ENCODE peak calls at places on chromosomes 16 and 17, in five cellular contexts. Z, P, F, R and T are unnamed samples.
A peak's percentile ranks its signal among the peaks of the same experiment; 100 is the strongest.

GRCh38 chr17:58691701-58692238 is at the start of gene TEX14:
- DNase-seq in P (peak; percentile 29), Z (no peak), R (no peak), F (no peak), T (no peak)

GRCh38 chr16:3625911-3626732 is 14.7 kb upstream of the SLX4 start:
- DNase-seq in F (no peak), P (no peak), R (no peak), Z (no peak), T (no peak)

GRCh38 chr17:48439875-48440505 is 10.0 kb upstream of the SKAP1 start:
- DNase-seq in R (no peak), Z (no peak), P (peak; percentile 56), F (no peak), T (no peak)

GRCh38 chr17:57557793-57558681 is 187.1 kb downstream of the CCDC182 start:
- DNase-seq in F (no peak), R (no peak), P (no peak), Z (no peak), T (no peak)

GRCh38 chr17:64499805-64500486 is 3.1 kb upstream of the POLG2 start:
- DNase-seq in P (no peak), Z (no peak), R (no peak), F (no peak), T (no peak)

GRCh38 chr17:27552467-27552779 is 78.6 kb upstream of the LGALS9 start:
- DNase-seq in R (peak; percentile 45), Z (no peak), F (no peak), P (no peak), T (no peak)

GRCh38 chr17:38673714-38674012 is 1.1 kb downstream of the EPOP start:
- DNase-seq in P (no peak), R (no peak), Z (no peak), F (no peak), T (peak; percentile 39)

GRCh38 chr17:60353773-60354172 is 38.2 kb downstream of the USP32 start:
- DNase-seq in Z (no peak), F (no peak), P (no peak), R (no peak), T (no peak)

GRCh38 chr17:68314916-68315535 is 23.7 kb downstream of the ARSG start:
- DNase-seq in F (no peak), Z (no peak), R (no peak), P (no peak), T (no peak)

GRCh38 chr16:49495596-49496355 is 122.2 kb downstream of the C16orf78 start:
- DNase-seq in Z (no peak), P (no peak), R (no peak), F (no peak), T (no peak)

GRCh38 chr17:79011451-79012147 is 2.0 kb upstream of the CANT1 start:
- DNase-seq in R (no peak), P (no peak), F (no peak), Z (no peak), T (no peak)

GRCh38 chr16:6753553-6753952 is 579.1 kb upstream of the RBFOX1 start:
- DNase-seq in Z (no peak), F (no peak), P (no peak), R (no peak), T (no peak)

GRCh38 chr16:14428043-14428442 is 202.0 kb downstream of the PARN start:
- DNase-seq in P (no peak), R (no peak), F (no peak), Z (no peak), T (no peak)

GRCh38 chr17:8041980-8042379 is 3.1 kb downstream of the ALOX15B start:
- DNase-seq in P (peak; percentile 27), F (no peak), R (no peak), Z (no peak), T (no peak)

GRCh38 chr16:70250748-70251650 is 741 bp downstream of the EXOSC6 start:
- DNase-seq in Z (peak; percentile 51), P (peak; percentile 66), F (no peak), R (peak; percentile 53), T (peak; percentile 55)

GRCh38 chr16:87956771-87957279 is 5.6 kb downstream of the BANP start:
- DNase-seq in Z (no peak), R (peak; percentile 34), F (no peak), P (peak; percentile 38), T (no peak)

GRCh38 chr16:80580109-80580832 is 39.5 kb downstream of the DYNLRB2 start:
- DNase-seq in R (no peak), F (peak; percentile 89), P (no peak), Z (peak; percentile 38), T (peak; percentile 43)

GRCh38 chr16:77918792-77919707 is 103.3 kb upstream of the CLEC3A start:
- DNase-seq in P (no peak), F (no peak), Z (no peak), R (peak; percentile 24), T (no peak)

GRCh38 chr17:19384723-19385391 is 2.1 kb downstream of the MFAP4 start:
- DNase-seq in Z (no peak), R (no peak), P (peak; percentile 14), F (no peak), T (no peak)

GRCh38 chr16:15032547-15033308 is 23.1 kb downstream of the NTAN1 start:
- DNase-seq in Z (no peak), R (no peak), P (no peak), F (no peak), T (no peak)

GRCh38 chr17:30796016-30796415 is 28.5 kb downstream of the CRLF3 start:
- DNase-seq in F (no peak), P (no peak), R (no peak), Z (no peak), T (no peak)

GRCh38 chr16:53664724-53665345 is 38.8 kb downstream of the RPGRIP1L start:
- DNase-seq in F (peak; percentile 19), Z (no peak), P (no peak), R (no peak), T (no peak)

DNA sequence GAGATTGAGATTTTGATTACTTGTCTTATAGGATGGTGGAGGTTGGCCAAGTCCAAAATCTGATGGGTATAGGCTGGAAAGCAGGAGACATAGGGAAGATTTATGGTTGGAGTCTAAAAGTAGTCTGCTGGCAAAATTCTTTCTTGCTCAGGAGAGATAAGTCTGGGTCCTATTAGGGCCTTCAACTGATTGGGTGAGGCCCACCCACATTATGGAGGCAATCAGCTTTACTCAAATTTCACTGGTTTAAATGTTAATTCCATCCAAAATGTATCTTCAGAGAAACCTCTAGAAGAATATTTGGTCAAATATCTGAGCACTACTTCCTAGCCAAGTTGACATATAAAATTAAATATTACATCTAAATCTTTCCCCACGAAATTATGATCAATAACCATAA is 31.7 kb upstream of the CDH8 start:
- DNase-seq in P (no peak), Z (no peak), R (no peak), F (no peak), T (no peak)
- TF ChIP-seq TAF1 in P (no peak), Z (no peak), R (no peak), F (no peak), T (no peak)

DNA sequence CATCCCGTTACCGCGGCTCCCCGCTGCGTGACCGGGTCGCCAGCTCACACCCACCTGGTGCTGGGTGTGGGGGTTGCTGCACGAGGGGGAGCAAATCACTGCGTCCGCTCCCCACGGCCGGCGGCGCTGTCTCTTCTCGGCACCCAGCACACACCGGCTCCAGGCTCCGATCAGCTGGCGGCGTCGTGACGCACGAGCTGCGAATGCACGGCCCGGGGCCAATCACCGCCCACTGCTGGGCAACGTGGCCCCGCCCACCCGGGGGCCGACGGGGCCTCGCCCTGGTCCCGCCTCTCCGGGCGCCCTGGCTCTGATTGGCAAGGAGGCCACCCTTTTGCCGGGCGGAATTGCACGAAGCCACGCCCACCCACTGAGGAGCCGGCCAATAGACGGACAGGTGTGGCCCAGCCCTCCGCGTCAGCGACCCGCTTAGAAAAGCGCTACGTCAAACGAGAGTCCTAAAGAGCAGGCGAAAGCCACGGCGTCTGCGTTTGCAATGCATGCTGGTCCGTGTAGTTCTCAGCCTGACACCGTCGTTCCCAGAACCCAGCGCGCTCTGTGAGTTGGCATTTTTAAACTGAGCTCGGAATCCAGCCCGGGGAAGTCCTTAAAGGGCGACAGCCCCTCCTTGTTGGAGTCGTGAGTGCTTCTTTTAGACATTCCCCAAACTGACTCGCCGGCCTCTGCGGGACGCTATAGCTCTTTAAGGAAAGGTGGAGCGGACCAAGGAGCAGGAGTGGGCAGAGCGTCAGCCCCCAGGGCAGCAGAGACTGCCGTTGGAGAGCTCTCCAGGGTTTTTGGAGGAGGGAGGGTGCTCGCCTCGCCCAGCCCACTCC is 6.1 kb upstream of the TLCD2 start:
- DNase-seq in P (peak; percentile 97), Z (peak; percentile 100), F (peak; percentile 99), R (peak; percentile 99), T (peak; percentile 100)
- TF ChIP-seq POLR2A in P (peak; percentile 86), Z (peak; percentile 96), F (peak; percentile 99), R (peak; percentile 95), T (peak; percentile 94)

GRCh38 chr17:40430272-40431230 is 12.7 kb upstream of the IGFBP4 start:
- DNase-seq in Z (no peak), P (no peak), R (no peak), F (no peak), T (no peak)
- TF ChIP-seq TAF1 in Z (no peak), P (no peak), R (no peak), F (no peak), T (no peak)

GRCh38 chr17:74530751-74531150 is 524 bp downstream of the CD300LB start:
- DNase-seq in Z (no peak), F (no peak), R (no peak), P (no peak), T (no peak)

GRCh38 chr17:74531231-74531761 is at the start of gene CD300LB:
- DNase-seq in Z (no peak), F (no peak), P (no peak), R (no peak), T (no peak)

GRCh38 chr17:74529243-74529642 is 2.0 kb downstream of the CD300LB start:
- DNase-seq in F (no peak), Z (no peak), R (no peak), P (no peak), T (no peak)

GRCh38 chr17:74528491-74529199 is 2.6 kb downstream of the CD300LB start:
- DNase-seq in Z (no peak), R (no peak), P (no peak), F (peak; percentile 76), T (no peak)

GRCh38 chr17:74532115-74532514 is 840 bp upstream of the CD300LB start:
- DNase-seq in F (no peak), R (no peak), P (no peak), Z (no peak), T (no peak)
- TF ChIP-seq POLR2A in F (no peak), R (no peak), P (no peak), Z (no peak), T (no peak)

GRCh38 chr16:23143391-23143790 is 5.9 kb downstream of the USP31 start:
- DNase-seq in Z (no peak), R (no peak), F (no peak), P (no peak), T (no peak)

GRCh38 chr16:23146877-23147601 is 2.2 kb downstream of the USP31 start:
- DNase-seq in F (no peak), R (no peak), Z (no peak), P (no peak), T (no peak)

GRCh38 chr16:23145186-23145585 is 4.1 kb downstream of the USP31 start:
- DNase-seq in R (no peak), F (no peak), P (no peak), Z (no peak), T (no peak)

GRCh38 chr16:23147666-23148065 is 1.6 kb downstream of the USP31 start:
- DNase-seq in Z (no peak), P (no peak), R (no peak), F (no peak), T (no peak)

DNA sequence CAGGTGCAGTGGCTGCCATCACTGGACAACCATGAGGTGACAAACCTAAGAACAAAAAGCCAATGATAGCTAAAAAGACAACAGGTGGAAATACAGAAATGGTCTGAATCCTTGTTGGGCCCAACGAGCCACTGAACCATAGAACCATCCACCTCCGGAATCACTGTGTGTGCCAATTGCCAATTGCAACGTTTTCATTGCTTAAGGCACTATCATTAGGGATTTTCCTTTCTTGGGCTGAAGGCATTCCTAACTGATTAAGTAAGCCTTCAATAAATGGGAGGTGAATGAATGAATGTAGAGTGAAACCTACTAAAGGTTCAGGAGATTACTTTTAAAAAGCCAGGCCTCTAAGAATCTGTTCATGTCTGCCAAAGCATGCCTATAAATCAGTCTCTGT is 3.6 kb downstream of the USP31 start:
- DNase-seq in F (no peak), R (no peak), P (no peak), Z (no peak), T (no peak)
- TF ChIP-seq TAF1 in F (no peak), R (no peak), P (no peak), Z (no peak), T (no peak)